ENCODE peak calls at places on chromosomes 3 and 15, in eight cellular contexts. V is mesenchymal stem cell, G is H9, N is PC-3, F is mesendoderm, D is mammary epithelial cell, I is IMR-90, Z is OCI-LY7. T is an unnamed sample.

GRCh38 chr3:30311781-30312180 is 294.6 kb upstream of the TGFBR2 start:
- DNase-seq in N (no peak), G (no peak), V (no peak), F (no peak), Z (no peak), I (no peak), D (no peak), T (no peak)

GRCh38 chr3:69787436-69788168 is 48.3 kb downstream of the MITF start:
- DNase-seq in Z (no peak), D (peak), V (peak), N (peak), I (peak), G (no peak), F (peak), T (peak)

GRCh38 chr15:44535509-44536297 is 1.2 kb upstream of the EIF3J start:
- DNase-seq in N (peak), V (no peak), Z (peak), I (no peak), F (peak), D (no peak), G (peak), T (peak)

GRCh38 chr15:90004671-90005070 is 3.5 kb downstream of the ZNF710 start:
- DNase-seq in I (peak), F (no peak), G (no peak), V (peak), N (peak), Z (no peak), D (peak), T (peak)

GRCh38 chr3:53242155-53242554 is 13.7 kb downstream of the TKT start:
- DNase-seq in V (no peak), I (no peak), F (no peak), D (no peak), Z (no peak), N (no peak), G (no peak), T (peak)

GRCh38 chr3:40623567-40623966 is 98.8 kb downstream of the ZNF621 start:
- DNase-seq in F (no peak), N (peak), I (no peak), V (no peak), Z (peak), D (peak), G (no peak), T (no peak)

GRCh38 chr3:167228135-167228534 is 152.0 kb downstream of the ZBBX start:
- DNase-seq in G (no peak), D (no peak), V (peak), I (peak), N (peak), F (no peak), Z (no peak), T (no peak)

GRCh38 chr3:152071924-152072323 is 196.8 kb upstream of the MBNL1 start:
- DNase-seq in N (peak), D (peak), I (peak), Z (peak), G (no peak), F (peak), V (peak), T (peak)

GRCh38 chr3:84440306-84440705 is 518.5 kb upstream of the CADM2 start:
- DNase-seq in F (peak), N (no peak), I (no peak), V (no peak), G (peak), Z (no peak), D (no peak), T (no peak)

GRCh38 chr15:61038910-61039309 is 190.2 kb downstream of the RORA start:
- DNase-seq in F (no peak), I (no peak), G (no peak), N (no peak), D (no peak), V (no peak), Z (no peak), T (no peak)

GRCh38 chr15:28107111-28107893 is 8.2 kb upstream of the OCA2 start:
- DNase-seq in Z (no peak), G (peak), D (no peak), N (peak), I (no peak), V (peak), F (peak), T (peak)

GRCh38 chr3:148546959-148547358 is 150.7 kb upstream of the AGTR1 start:
- DNase-seq in D (no peak), V (no peak), G (no peak), F (no peak), Z (no peak), N (no peak), I (no peak), T (no peak)

GRCh38 chr15:101010781-101011180 is 91.6 kb downstream of the LRRK1 start:
- DNase-seq in Z (no peak), N (no peak), G (peak), V (no peak), I (no peak), D (no peak), F (no peak), T (peak)

GRCh38 chr3:147656023-147656422 is 246.9 kb downstream of the ZIC1 start:
- DNase-seq in F (no peak), N (peak), I (no peak), G (no peak), Z (no peak), D (peak), V (no peak), T (no peak)

GRCh38 chr15:88986949-88987589 is 73.9 kb upstream of the MFGE8 start:
- DNase-seq in V (no peak), G (no peak), Z (no peak), D (no peak), F (peak), I (no peak), N (no peak), T (no peak)

GRCh38 chr15:48061588-48061987 is 59.2 kb upstream of the SLC24A5 start:
- DNase-seq in I (no peak), G (no peak), F (no peak), Z (no peak), N (no peak), D (no peak), V (no peak), T (no peak)

GRCh38 chr3:67531149-67532101 is 123.0 kb downstream of the SUCLG2 start:
- DNase-seq in F (no peak), V (peak), D (no peak), N (peak), I (no peak), G (no peak), Z (no peak), T (no peak)
- H3K4me2 ChIP-seq in F (no peak), V (no peak), D (peak), N (no peak), I (peak), G (no peak), Z (no peak), T (peak)

GRCh38 chr3:185339945-185340344 is 23.0 kb upstream of the MAP3K13 start:
- DNase-seq in I (no peak), V (no peak), N (no peak), D (no peak), G (no peak), F (no peak), Z (no peak), T (no peak)

GRCh38 chr3:185337231-185337816 is 25.6 kb upstream of the MAP3K13 start:
- DNase-seq in D (peak), Z (no peak), F (no peak), N (peak), I (no peak), G (no peak), V (no peak), T (no peak)

GRCh38 chr3:185347392-185347791 is 15.5 kb upstream of the MAP3K13 start:
- DNase-seq in I (no peak), D (no peak), N (no peak), G (no peak), V (no peak), Z (no peak), F (no peak), T (no peak)

GRCh38 chr3:185341616-185342457 is 21.1 kb upstream of the MAP3K13 start:
- DNase-seq in N (peak), G (no peak), Z (no peak), F (no peak), D (no peak), V (no peak), I (no peak), T (no peak)

DNA sequence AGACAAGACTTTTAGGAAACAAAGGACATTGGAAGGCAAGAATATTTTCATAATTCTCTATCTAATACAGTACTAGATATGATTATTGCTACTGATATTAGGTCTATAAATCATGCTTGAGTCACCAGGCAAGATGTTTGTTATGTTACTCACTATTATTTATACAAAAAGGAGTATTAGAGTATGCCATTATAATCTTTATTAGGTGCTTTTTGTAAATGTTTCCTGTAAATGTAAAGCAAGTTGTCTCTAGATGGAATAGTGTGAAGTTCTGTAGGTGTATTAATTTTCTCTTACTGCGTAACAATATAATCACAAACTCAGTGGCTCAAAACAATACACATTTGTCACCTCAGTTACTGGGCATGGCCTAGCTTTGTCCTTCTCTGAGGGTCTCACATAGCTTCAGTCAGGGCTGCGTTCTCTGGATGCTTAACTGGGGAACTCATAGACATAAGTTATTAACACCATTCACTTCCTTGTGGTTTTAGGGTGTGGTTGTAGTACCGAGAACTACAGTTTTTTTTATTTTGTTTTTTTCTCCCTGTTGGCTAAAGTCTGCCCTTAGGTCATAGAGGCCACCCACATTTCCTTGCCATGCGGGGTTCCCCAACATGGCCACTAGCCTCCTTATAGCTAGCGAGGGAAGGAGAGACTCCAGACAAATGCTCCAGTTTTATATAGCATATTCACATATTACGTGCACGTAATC is 20.3 kb upstream of the MAP3K13 start:
- DNase-seq in N (peak), I (no peak), D (no peak), V (no peak), G (no peak), F (no peak), Z (no peak), T (no peak)
- H3K4me2 ChIP-seq in N (peak), I (no peak), D (peak), V (no peak), G (no peak), F (no peak), Z (no peak), T (no peak)

GRCh38 chr3:187942658-187943241 is 197.5 kb upstream of the BCL6 start:
- DNase-seq in F (no peak), Z (peak), N (no peak), V (no peak), D (no peak), I (no peak), G (no peak), T (no peak)

GRCh38 chr3:187946031-187946691 is 200.9 kb upstream of the BCL6 start:
- DNase-seq in I (peak), N (no peak), Z (peak), G (no peak), V (peak), F (no peak), D (no peak), T (peak)

GRCh38 chr3:187945374-187945773 is 200.1 kb upstream of the BCL6 start:
- DNase-seq in V (no peak), N (no peak), Z (peak), F (no peak), D (no peak), G (no peak), I (no peak), T (peak)

GRCh38 chr3:187943677-187944390 is 198.6 kb upstream of the BCL6 start:
- DNase-seq in N (peak), Z (peak), V (no peak), G (no peak), I (peak), F (peak), D (peak), T (peak)

GRCh38 chr3:187944391-187945179 is 199.3 kb upstream of the BCL6 start:
- DNase-seq in Z (peak), D (peak), I (no peak), G (no peak), N (no peak), F (no peak), V (no peak), T (no peak)
- H3K4me2 ChIP-seq in Z (peak), D (no peak), I (no peak), G (no peak), N (peak), F (no peak), V (no peak), T (no peak)

GRCh38 chr15:75179773-75180140 is 21.9 kb upstream of the C15orf39 start:
- DNase-seq in V (no peak), D (no peak), G (no peak), N (no peak), Z (no peak), I (no peak), F (no peak), T (no peak)

GRCh38 chr15:75178171-75178937 is 23.3 kb upstream of the C15orf39 start:
- DNase-seq in I (no peak), G (peak), D (no peak), V (peak), Z (no peak), F (no peak), N (no peak), T (peak)

GRCh38 chr15:75178938-75179772 is 22.5 kb upstream of the C15orf39 start:
- DNase-seq in D (no peak), N (no peak), Z (no peak), G (no peak), F (no peak), I (no peak), V (peak), T (peak)

GRCh38 chr15:75182187-75183131 is 19.2 kb upstream of the C15orf39 start:
- DNase-seq in F (no peak), N (no peak), V (peak), D (no peak), I (peak), G (peak), Z (no peak), T (no peak)

GRCh38 chr15:75181780-75182179 is 19.9 kb upstream of the C15orf39 start:
- DNase-seq in I (no peak), F (no peak), D (no peak), G (no peak), V (no peak), N (no peak), Z (no peak), T (no peak)
- H3K4me2 ChIP-seq in I (no peak), F (no peak), D (no peak), G (no peak), V (no peak), N (no peak), Z (no peak), T (no peak)

DNA sequence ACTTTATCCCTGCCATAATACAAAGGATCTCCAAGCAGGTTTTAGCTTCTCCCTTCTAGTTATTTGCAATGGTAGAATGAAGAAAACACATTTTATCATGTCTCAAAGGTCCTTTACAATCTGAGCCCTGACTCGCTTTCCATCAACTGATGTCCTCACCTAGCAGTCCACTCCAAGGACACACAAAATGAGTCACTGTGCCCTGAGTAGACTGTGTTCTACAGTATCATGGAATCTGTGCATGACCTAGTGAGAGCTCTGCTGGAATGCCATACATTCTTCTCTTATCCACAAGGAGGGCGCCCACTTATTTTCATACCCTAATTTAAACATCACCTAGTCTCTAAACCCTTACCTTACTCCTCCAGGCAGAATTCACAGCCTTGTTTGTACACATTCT is 506.8 kb downstream of the TBL1XR1 start:
- DNase-seq in Z (no peak), N (no peak), F (peak), D (no peak), G (no peak), I (no peak), V (no peak), T (no peak)
- H3K4me2 ChIP-seq in Z (no peak), N (no peak), F (no peak), D (no peak), G (no peak), I (no peak), V (no peak), T (no peak)

GRCh38 chr3:195133462-195133861 is 137.5 kb downstream of the XXYLT1 start:
- DNase-seq in I (peak), G (no peak), V (no peak), N (no peak), D (no peak), F (no peak), Z (no peak), T (peak)
- H3K4me2 ChIP-seq in I (peak), G (no peak), V (no peak), N (no peak), D (no peak), F (no peak), Z (no peak), T (no peak)